ENCODE peak calls at places on chromosomes 11 and 22, in nine cellular contexts. H, T, X, Y, O, A, L, V and N are unnamed samples.
A peak's percentile ranks its signal among the peaks of the same experiment; 100 is the strongest.

GRCh38 chr11:10139656-10140055 is 154.4 kb downstream of the SBF2 start:
- DNase-seq in H (no peak), X (no peak), V (no peak), Y (no peak), O (no peak), A (no peak), T (no peak), L (peak; percentile 68), N (peak; percentile 6)

GRCh38 chr11:23233075-23233474 is 372.8 kb upstream of the CCDC179 start:
- DNase-seq in Y (no peak), L (no peak), V (no peak), X (no peak), O (no peak), T (no peak), H (no peak), A (no peak), N (no peak)

GRCh38 chr22:46185263-46185662 is 34.9 kb downstream of the PPARA start:
- DNase-seq in H (no peak), V (no peak), X (no peak), A (no peak), T (no peak), L (no peak), O (no peak), Y (no peak), N (no peak)

GRCh38 chr11:94938399-94939055 is 34.8 kb downstream of the CWC15 start:
- DNase-seq in L (no peak), V (no peak), H (no peak), X (no peak), T (no peak), Y (peak; percentile 55), O (no peak), A (no peak), N (no peak)

GRCh38 chr11:128837627-128838026 is 29.5 kb downstream of the KCNJ1 start:
- DNase-seq in X (no peak), A (no peak), O (no peak), V (no peak), L (no peak), T (no peak), H (no peak), Y (no peak), N (no peak)

GRCh38 chr11:123549901-123550619 is 104.4 kb downstream of the SCN3B start:
- DNase-seq in O (no peak), T (no peak), A (no peak), L (no peak), X (no peak), H (no peak), V (no peak), Y (no peak), N (no peak)

GRCh38 chr22:45512363-45512762 is 9.7 kb downstream of the FBLN1 start:
- DNase-seq in T (no peak), H (no peak), O (no peak), X (no peak), Y (no peak), A (no peak), L (no peak), V (no peak), N (no peak)

GRCh38 chr11:11966826-11967668 is 41.4 kb downstream of the DKK3 start:
- DNase-seq in O (peak; percentile 72), A (peak; percentile 49), V (peak; percentile 81), L (peak; percentile 54), T (peak; percentile 56), Y (peak; percentile 81), X (peak; percentile 83), H (peak; percentile 50), N (peak; percentile 74)

GRCh38 chr22:17930455-17931313 is 93.7 kb downstream of the MICAL3 start:
- DNase-seq in O (no peak), T (no peak), Y (no peak), H (no peak), L (no peak), X (no peak), A (no peak), V (no peak), N (no peak)

GRCh38 chr11:45692808-45693453 is 27.5 kb upstream of the CHST1 start:
- DNase-seq in H (no peak), V (no peak), X (no peak), T (no peak), O (no peak), L (no peak), A (no peak), Y (no peak), N (no peak)